ENCODE peak calls at places on chromosomes 7 and 10, in seven cellular contexts. L is IMR-90, H is mesendoderm, J is neuronal stem cell, Q is H1, Y is mesenchymal stem cell, V is trophoblast cell. K is an unnamed sample.
A peak's percentile ranks its signal among the peaks of the same experiment; 100 is the strongest.

GRCh38 chr10:3264178-3264867 is 91.7 kb upstream of the PITRM1 start:
- DNase-seq in V (peak; percentile 72), H (no peak), J (no peak), L (no peak), Q (no peak), Y (no peak), K (no peak)

GRCh38 chr10:130740166-130740565 is 571.4 kb downstream of the TCERG1L start:
- DNase-seq in H (no peak), V (no peak), J (no peak), Y (no peak), L (no peak), Q (no peak), K (no peak)

GRCh38 chr7:4738711-4739527 is 36.5 kb upstream of the AP5Z1 start:
- DNase-seq in L (peak; percentile 95), J (no peak), V (peak; percentile 84), H (peak; percentile 84), Q (no peak), Y (peak; percentile 97), K (peak; percentile 80)

GRCh38 chr7:15915694-15916093 is 229.2 kb upstream of the MEOX2 start:
- DNase-seq in L (peak; percentile 80), Q (no peak), J (no peak), H (no peak), Y (peak; percentile 86), V (no peak), K (no peak)

GRCh38 chr10:34231441-34232180 is 583.5 kb downstream of the PARD3 start:
- DNase-seq in Q (no peak), V (peak; percentile 30), J (no peak), L (no peak), Y (no peak), H (no peak), K (no peak)

GRCh38 chr7:38660427-38661099 is 29.4 kb upstream of the AMPH start:
- DNase-seq in Y (peak; percentile 5), J (peak; percentile 36), H (peak; percentile 81), L (peak; percentile 56), Q (no peak), V (peak; percentile 70), K (peak; percentile 68)

GRCh38 chr7:151825711-151826110 is 51.2 kb downstream of the PRKAG2 start:
- DNase-seq in V (no peak), L (no peak), H (no peak), J (no peak), Y (no peak), Q (no peak), K (no peak)

GRCh38 chr10:69492091-69492745 is 41.0 kb downstream of the TSPAN15 start:
- DNase-seq in H (no peak), J (no peak), Y (no peak), V (no peak), Q (no peak), L (no peak), K (no peak)

GRCh38 chr10:61897671-61898434 is 3.6 kb upstream of the ARID5B start:
- DNase-seq in H (peak; percentile 67), Y (peak; percentile 74), Q (no peak), V (peak; percentile 50), L (peak; percentile 38), J (no peak), K (peak; percentile 49)

GRCh38 chr7:27182285-27182827 is 2.7 kb downstream of the HOXA11 start:
- DNase-seq in L (no peak), Q (no peak), V (no peak), Y (no peak), J (no peak), H (no peak), K (peak; percentile 18)

GRCh38 chr10:50624866-50625491 is 1.2 kb upstream of the SGMS1 start:
- DNase-seq in V (peak; percentile 76), H (peak; percentile 93), Y (peak; percentile 81), L (peak; percentile 64), J (peak; percentile 74), Q (peak; percentile 36), K (peak; percentile 81)

DNA sequence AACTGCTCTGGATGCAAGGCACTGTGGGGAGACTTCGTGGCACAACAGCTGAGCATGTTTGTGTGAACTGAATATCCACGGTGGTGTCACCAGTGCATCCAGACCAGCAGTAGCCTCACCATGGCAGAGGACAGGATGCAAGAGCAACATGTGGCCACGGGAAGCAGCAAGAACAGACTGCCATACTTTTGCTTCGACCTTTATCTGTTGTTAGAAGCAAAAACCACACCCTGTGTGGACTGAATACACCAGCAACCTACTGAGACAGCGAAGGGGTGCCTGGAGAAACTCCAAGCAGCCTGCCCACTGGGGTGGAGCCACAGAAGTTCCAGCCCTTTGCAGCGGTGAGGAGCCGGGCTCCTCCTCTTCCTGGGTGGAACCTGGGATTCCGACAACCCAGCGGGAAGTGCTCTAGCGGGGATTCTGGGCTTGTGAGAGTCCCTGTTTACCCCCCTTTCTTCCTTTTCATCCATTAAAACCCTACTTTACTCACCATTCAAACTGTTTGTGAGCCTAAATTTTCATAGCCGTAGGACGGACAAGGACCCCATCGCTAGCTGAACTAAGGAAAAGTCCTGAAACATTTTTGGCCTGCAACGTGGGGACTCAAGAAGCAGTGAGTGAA is 584.9 kb downstream of the GRM8 start:
- DNase-seq in Y (no peak), J (no peak), Q (no peak), H (no peak), L (no peak), V (no peak), K (no peak)
- H4K8ac ChIP-seq in Y (no peak overlapping the region), J (no peak overlapping the region), Q (no peak overlapping the region), H (no peak overlapping the region), L (no peak overlapping the region), V (no peak overlapping the region), K (no peak overlapping the region)

DNA sequence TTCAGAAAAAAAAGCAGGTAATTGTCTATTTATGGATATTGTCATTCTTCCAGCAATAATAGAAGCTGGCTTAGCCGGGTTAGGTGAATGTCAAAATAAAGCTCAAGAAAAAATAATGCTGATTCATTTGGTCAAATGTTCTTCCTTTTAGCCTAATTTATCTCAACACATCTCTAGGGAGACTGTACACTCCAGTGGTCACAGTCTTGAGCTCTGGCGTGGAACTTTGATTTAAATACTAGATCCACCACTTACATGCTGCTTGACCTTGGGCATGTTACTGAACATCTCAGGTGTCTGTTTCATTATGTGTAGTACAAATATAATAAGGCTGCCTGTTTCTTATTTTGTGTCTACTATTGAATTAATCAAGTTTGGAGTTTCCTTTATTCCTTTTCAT is 22.0 kb downstream of the PRTFDC1 start:
- DNase-seq in V (no peak), Y (no peak), Q (no peak), H (no peak), J (no peak), L (no peak), K (no peak)
- H2BK120ac ChIP-seq in V (no peak overlapping the region), Y (no peak overlapping the region), Q (no peak overlapping the region), H (no peak overlapping the region), J (no peak overlapping the region), L (no peak overlapping the region), K (no peak overlapping the region)

GRCh38 chr7:98621573-98622482 is 4.7 kb downstream of the NPTX2 start:
- DNase-seq in H (no peak), J (no peak), Q (no peak), Y (no peak), V (no peak), L (no peak), K (no peak)

GRCh38 chr7:98617960-98618418 is 904 bp downstream of the NPTX2 start:
- DNase-seq in Q (no peak), L (no peak), J (no peak), V (no peak), Y (no peak), H (no peak), K (no peak)

GRCh38 chr7:98617051-98617959 is at the start of gene NPTX2:
- DNase-seq in Q (no peak), V (no peak), Y (no peak), J (peak; percentile 73), H (peak; percentile 81), L (no peak), K (peak; percentile 85)

GRCh38 chr7:98618786-98619185 is 1.7 kb downstream of the NPTX2 start:
- DNase-seq in J (no peak), L (no peak), V (no peak), H (no peak), Y (no peak), Q (no peak), K (no peak)

DNA sequence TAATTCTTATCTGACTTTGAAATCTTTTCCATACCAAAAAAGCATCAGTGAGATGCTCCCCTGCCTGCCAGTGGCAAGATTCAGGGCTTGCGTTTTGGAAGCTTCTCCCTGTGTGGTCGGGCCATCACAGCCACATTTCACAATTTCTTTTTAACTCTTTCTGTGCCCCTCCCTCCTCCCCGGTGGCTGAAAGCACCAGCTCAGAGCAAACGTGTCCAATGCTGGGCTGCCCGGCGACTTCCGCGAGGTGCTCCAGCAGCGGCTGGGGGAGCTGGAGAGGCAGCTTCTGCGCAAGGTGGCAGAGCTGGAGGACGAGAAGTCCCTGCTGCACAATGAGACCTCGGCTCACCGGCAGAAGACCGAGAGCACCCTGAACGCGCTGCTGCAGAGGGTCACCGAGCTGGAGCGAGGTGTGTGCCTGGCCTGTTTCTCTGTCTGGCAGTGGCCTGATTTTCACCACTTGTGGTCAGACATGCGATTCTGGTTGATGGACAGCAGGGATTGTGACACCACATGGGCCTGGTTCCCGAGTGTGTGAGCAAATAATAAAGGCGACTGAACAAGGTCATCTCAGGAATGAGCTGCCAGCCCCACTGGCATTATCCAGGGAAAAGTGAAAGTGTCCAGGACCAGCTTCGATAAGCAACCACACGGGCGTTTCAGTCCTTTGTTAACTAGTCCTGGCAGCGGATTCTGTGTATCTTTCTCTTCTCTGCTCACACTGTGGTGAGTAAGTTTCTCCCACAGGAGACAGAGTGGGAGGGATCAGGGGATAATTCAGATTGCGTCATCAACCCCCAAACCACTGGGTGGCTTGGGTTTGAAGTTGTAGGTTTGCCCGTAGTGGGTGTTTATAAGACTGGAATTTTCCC is 2.6 kb downstream of the NPTX2 start:
- DNase-seq in L (peak; percentile 1), Q (no peak), H (peak; percentile 25), J (no peak), Y (no peak), V (no peak), K (peak; percentile 67)
- H3K4me1 ChIP-seq in L (no peaks in the 10 kb centered on the region), Q (no peaks in the 10 kb centered on the region), H (no peaks in the 10 kb centered on the region), J (no peaks in the 10 kb centered on the region), Y (no peaks in the 10 kb centered on the region), V (peaks cover 9% of the 10 kb centered on the region), K (peaks cover 5% of the 10 kb centered on the region)

GRCh38 chr7:34457329-34457728 is 200.7 kb upstream of the NPSR1 start:
- DNase-seq in H (no peak), J (no peak), Q (no peak), V (no peak), L (no peak), Y (no peak), K (peak; percentile 30)

GRCh38 chr7:34452363-34452762 is 205.7 kb upstream of the NPSR1 start:
- DNase-seq in J (no peak), Y (no peak), H (no peak), L (no peak), Q (no peak), V (no peak), K (no peak)

GRCh38 chr7:34451923-34452322 is 206.1 kb upstream of the NPSR1 start:
- DNase-seq in V (no peak), Q (no peak), L (no peak), Y (peak; percentile 45), J (no peak), H (no peak), K (no peak)

GRCh38 chr7:34453150-34453549 is 204.9 kb upstream of the NPSR1 start:
- DNase-seq in V (peak; percentile 39), J (no peak), Y (peak; percentile 4), H (no peak), Q (no peak), L (peak; percentile 1), K (no peak)

DNA sequence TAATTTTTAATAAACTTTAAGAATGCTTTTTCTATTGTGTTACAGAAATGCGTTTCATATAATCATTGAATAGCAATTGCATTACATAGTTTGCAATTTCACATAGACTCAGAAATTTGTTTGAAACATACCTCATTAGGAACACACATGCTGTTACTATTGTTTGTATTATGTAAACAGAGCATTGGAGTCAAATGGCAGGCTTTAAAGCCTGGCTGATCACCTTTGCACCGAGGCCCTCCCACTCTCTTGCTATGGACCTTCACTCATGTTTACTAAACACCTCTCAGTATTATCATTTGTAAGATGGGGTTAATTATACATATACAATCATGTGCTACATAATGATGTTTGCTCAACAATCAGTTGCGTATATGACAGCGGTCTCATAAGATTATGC is 203.6 kb upstream of the NPSR1 start:
- DNase-seq in L (no peak), V (no peak), Y (no peak), H (peak; percentile 7), Q (no peak), J (no peak), K (no peak)
- H4K8ac ChIP-seq in L (no peak overlapping the region), V (no peak overlapping the region), Y (no peak overlapping the region), H (no peak overlapping the region), Q (no peak overlapping the region), J (no peak overlapping the region), K (no peak overlapping the region)